ENCODE peak calls at places on chromosomes 13 and 19, in six cellular contexts. O, G, R, N, L and S are unnamed samples.

GRCh38 chr13:111158136-111158805 is 43.2 kb downstream of the ARHGEF7 start:
- DNase-seq in R (no peak), L (no peak), O (no peak), G (no peak), N (no peak), S (peak)

GRCh38 chr19:49282184-49282583 is 42.8 kb downstream of the SLC6A16 start:
- DNase-seq in G (no peak), R (no peak), L (no peak), O (no peak), N (no peak), S (no peak)

GRCh38 chr13:104597554-104598240 is 1531.5 kb upstream of the SLC10A2 start:
- DNase-seq in R (no peak), G (no peak), O (no peak), N (no peak), L (no peak), S (no peak)

GRCh38 chr19:41691268-41691970 is 3.3 kb upstream of the CEACAM7 start:
- DNase-seq in O (peak), G (no peak), L (no peak), R (peak), N (no peak), S (no peak)

GRCh38 chr13:106369091-106369490 is 166.4 kb downstream of the EFNB2 start:
- DNase-seq in G (no peak), R (no peak), N (no peak), O (no peak), L (no peak), S (no peak)

GRCh38 chr13:100734194-100734720 is 59.7 kb upstream of the TMTC4 start:
- DNase-seq in G (no peak), L (no peak), N (no peak), O (no peak), R (no peak), S (peak)

GRCh38 chr13:27556109-27556508 is 64.2 kb downstream of the LNX2 start:
- DNase-seq in R (no peak), N (no peak), L (no peak), G (no peak), O (no peak), S (no peak)

GRCh38 chr13:102845630-102846260 is at the start of gene ERCC5:
- DNase-seq in N (peak), G (peak), R (peak), L (peak), O (peak), S (peak)

GRCh38 chr19:58499021-58499927 is 12.5 kb downstream of the SLC27A5 start:
- DNase-seq in N (peak), L (peak), O (peak), R (peak), G (peak), S (peak)

GRCh38 chr19:58498316-58499020 is 13.3 kb downstream of the SLC27A5 start:
- DNase-seq in G (no peak), N (peak), L (no peak), O (no peak), R (no peak), S (no peak)

GRCh38 chr19:58497634-58498170 is 14.1 kb downstream of the SLC27A5 start:
- DNase-seq in G (no peak), O (no peak), L (no peak), N (no peak), R (no peak), S (no peak)

DNA sequence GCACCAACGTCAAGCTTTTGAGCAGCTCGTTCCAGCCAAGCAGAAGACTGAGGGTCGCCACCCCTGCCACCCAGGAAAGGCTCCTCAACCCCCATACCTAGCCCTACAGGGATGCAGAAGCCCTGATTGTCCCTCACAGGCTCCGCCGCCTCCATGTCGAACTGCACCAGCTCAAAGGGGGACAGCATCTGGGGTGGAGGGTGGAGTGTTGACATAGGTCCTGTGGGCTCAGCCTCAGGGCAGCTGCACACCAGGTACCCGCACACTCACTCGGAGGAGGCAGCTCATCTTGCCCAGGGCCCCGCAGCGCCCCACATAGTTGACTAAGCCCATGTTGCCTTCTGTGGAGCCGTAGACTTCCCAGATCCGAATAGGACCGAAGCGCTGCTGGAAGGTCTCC is 11.6 kb downstream of the SLC27A5 start:
- DNase-seq in G (no peak), L (no peak), R (no peak), N (no peak), O (no peak), S (no peak)
- TF ChIP-seq POLR2AphosphoS5 in G (no peak), L (no peak), R (no peak), N (no peak), O (no peak), S (no peak)

GRCh38 chr19:45347570-45348366 is 7.2 kb downstream of the KLC3 start:
- DNase-seq in N (no peak), O (no peak), L (no peak), G (no peak), R (peak), S (no peak)
- TF ChIP-seq POLR2AphosphoS5 in N (no peak), O (no peak), L (no peak), G (no peak), R (no peak), S (no peak)

GRCh38 chr19:38049105-38049649 is 142.2 kb downstream of the SIPA1L3 start:
- DNase-seq in O (peak), R (no peak), G (peak), L (no peak), N (no peak), S (no peak)
- TF ChIP-seq POLR2AphosphoS5 in O (no peak), R (no peak), G (peak), L (no peak), N (no peak), S (no peak)

GRCh38 chr19:18972301-18972831 is 31.3 kb upstream of the HOMER3 start:
- DNase-seq in G (no peak), N (no peak), L (no peak), O (no peak), R (no peak), S (no peak)

GRCh38 chr19:18964121-18964520 is 23.1 kb upstream of the HOMER3 start:
- DNase-seq in L (no peak), O (no peak), G (no peak), N (no peak), R (no peak), S (no peak)

GRCh38 chr19:18969953-18970659 is 29.1 kb upstream of the HOMER3 start:
- DNase-seq in L (no peak), N (no peak), G (no peak), R (no peak), O (no peak), S (no peak)

GRCh38 chr19:18966304-18966703 is 25.3 kb upstream of the HOMER3 start:
- DNase-seq in O (no peak), N (no peak), R (no peak), G (no peak), L (no peak), S (no peak)

DNA sequence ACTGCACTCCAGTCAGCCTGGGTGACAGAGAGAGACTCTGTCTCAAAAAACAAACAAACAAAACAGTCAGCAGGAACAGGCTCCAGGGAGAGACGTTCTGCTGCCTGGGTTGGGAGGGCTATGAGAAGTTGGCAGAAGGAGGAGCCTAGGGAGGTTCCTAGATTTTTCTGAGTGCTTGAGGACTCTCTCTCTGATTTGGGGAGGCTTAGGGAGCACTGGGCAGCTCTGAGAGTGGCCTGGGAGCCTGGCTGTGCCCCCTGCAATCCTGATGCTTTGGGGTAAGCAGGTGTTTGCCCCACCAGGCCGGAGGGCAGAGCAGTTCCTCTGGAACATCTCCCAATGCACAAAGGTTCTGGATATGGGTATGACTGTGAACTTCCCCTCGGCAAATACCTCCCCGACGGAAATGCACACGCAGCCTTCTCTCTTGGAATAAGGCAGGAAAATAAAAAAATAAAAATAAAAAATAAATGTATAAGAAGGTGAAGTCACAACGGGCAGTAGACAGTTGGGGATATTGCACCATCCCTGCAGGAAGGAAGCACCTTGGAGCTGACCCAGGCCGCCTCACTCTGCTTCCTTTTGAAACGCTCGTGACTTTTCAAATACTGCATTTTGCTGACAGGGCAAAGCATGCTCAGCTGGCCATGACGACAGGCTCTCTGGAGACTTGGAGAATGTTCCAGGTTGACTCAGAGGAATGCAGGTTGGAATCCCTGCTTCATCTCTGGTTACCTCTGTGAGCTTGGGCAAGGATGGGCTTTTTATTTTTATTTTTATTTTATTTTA is 26.5 kb upstream of the HOMER3 start:
- DNase-seq in N (peak), G (no peak), L (no peak), R (no peak), O (peak), S (peak)
- TF ChIP-seq POLR2AphosphoS5 in N (no peak), G (no peak), L (no peak), R (no peak), O (peak), S (peak)

DNA sequence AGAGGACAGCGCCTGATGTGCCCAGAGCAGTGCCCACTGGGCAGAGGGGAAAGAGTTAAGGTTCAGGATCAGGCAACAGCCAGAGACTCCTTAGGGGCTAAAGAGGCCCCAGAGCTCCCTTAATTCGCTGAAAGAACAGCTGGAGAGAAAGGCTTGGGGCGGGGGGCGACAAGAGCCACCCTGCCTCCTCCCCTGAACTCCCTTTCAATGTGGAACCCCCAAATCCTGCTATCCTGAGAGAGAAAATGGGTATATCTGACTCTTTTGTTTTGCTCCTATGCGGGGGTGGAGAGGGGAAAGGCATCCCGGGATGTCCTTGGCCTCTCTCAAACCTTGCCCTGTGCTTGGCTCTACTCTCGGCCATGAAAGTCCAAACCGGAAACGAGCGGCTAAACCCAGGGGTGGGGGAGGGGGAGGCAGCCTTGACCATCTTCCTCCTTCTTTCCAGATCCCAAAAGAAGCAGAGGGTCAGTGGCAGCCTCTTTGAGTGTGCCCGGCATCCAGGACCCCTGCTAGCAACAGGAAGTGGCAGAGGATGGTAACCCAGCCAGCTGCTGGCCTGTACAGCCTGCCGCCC is 4.7 kb downstream of the PRKACA start:
- DNase-seq in R (no peak), L (no peak), G (no peak), N (peak), O (no peak), S (no peak)
- TF ChIP-seq POLR2AphosphoS5 in R (no peak), L (no peak), G (no peak), N (no peak), O (no peak), S (no peak)

DNA sequence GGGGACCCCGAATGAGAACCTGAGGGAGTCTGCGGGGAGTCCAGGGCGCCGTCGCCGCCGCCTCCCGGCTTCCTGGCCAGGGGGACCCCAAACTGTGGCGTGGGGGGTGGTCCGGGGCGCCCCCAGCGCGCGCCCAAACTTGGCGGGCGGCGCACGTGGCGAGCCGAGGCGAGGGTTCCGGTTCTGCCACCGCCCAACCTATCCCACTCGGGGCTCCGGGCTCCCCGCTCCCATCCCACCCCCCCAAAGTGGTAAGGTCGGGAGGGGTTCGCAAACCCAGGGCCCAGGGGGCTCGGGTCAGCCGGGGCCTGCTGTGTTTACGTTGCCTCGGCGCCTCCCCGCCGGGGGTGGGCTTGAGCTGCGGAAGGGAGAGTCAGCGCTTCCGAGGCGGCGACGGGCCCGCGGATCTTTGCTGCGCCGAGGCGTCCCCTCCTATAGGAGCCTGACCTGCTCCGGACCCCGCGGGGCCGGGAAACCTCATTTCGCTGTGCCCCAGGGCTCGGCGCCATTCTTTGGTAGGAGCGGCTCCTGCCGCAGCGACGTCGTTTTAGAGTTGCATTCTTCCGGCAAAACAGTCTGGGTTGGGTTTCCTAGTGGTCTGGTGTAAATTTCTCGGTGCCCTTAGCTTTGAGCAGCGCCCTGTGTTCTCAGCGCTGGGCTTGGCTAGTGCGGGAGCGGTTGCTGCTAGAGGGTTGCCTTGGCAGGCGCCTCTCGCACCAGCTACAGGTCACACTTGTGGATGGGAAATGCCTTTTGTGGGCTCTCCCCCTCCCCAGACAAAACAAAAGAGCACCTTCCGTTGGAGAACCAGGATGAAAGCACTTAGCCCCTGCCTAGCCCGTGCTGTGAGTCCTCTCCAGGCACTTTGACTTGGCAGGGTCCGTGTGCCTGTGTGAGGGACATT is 1.2 kb downstream of the DAZAP1 start:
- DNase-seq in L (no peak), N (no peak), R (peak), G (no peak), O (peak), S (no peak)
- TF ChIP-seq POLR2AphosphoS5 in L (peak), N (no peak), R (no peak), G (no peak), O (no peak), S (no peak)

DNA sequence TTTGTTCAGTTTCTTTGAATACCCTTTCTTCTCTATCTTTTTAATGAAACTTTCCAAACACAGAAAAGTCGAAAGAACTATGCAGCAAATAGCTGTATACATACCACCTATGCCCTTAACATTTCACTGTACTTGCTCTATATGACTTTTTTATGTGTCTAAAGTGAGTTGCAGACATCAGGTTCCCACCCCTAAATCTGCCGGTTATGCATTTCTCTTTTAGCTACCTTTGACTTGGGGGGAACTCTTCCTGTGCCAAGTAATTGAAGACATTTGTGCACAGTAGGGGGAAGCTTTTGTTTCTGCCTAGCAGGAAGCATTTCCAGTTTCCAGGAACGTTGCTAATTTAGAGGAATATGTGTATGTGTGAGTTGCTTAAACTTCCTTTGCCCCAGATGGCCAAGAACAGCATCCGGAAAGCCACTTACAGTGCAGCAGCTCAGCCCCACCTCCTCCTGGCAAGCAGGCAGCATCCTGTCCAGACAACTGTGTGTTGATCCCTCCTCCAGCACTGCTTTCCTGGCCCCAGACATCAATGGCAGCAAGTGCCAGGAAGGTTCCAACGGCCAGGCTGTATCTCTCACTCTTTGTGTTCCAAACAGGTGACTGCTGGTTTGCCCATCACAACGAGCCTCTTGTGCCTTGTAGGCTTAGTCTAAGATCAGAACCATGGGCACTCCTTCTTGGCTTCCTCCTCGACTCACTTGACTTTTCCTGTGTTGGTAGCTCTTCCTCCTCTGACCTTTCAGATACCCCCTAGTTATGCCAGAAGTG is 14.7 kb upstream of the GRAMD1A start:
- DNase-seq in N (peak), O (peak), L (no peak), G (no peak), R (no peak), S (peak)
- TF ChIP-seq POLR2AphosphoS5 in N (no peak), O (peak), L (no peak), G (no peak), R (no peak), S (peak)

GRCh38 chr13:81293594-81294164 is 952.8 kb upstream of the SPRY2 start:
- DNase-seq in R (no peak), N (no peak), L (no peak), G (no peak), O (no peak), S (no peak)

DNA sequence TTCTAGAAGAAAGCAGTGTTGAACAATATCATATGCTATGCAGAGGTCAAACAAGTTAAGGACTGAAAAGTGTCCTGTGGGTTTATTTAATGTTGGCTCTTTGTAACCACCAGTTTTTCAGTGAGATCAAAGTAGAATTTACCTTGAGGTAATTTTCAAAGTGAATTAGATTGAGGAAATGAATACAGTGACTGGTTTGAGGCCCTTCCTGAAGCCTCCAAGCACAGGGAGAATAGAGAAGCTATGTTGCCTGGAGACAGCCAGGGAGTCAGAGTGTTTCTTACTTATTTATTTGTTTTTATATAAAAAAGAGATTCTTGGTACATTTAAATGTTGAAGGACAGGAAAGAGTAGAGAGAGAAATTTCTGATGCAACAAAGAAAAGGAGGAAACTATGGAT is 954.3 kb upstream of the SPRY2 start:
- DNase-seq in L (no peak), R (no peak), G (no peak), O (no peak), N (no peak), S (no peak)
- TF ChIP-seq POLR2AphosphoS5 in L (no peak), R (no peak), G (no peak), O (no peak), N (no peak), S (no peak)

DNA sequence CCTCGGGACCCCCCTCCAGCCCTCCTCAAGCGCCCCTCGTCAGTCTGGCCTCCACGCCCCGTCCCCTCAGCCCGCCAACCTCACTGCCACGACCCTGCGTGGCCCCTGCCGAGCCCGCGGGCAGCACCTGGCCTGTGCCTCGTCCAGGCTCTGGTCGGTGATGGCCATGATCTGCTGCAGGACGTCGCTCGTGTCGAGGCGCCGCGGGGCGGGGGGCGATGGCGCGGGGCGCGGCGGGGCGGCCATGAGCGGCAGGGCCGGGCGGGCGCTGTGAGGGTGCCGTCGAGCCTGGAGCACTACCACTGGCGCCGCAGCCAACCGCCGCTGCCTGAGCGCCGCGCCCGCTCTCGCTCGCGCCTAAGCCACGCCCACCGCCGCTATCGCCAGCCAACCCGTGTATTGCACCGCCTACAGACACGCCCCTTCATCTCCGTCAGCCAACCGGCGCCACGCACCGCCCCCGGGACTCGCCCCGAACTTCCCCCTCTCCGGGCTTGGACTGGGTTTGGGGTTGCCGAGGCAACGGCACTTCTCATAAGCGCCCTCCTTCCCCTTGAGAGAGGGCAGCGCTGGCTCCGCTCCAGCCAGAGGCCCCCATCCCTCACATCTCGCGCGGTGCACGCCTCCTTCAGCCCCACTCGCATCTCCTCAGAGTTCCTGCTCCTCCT is at the start of gene PBX4:
- DNase-seq in O (peak), N (peak), G (peak), R (peak), L (peak), S (peak)
- TF ChIP-seq POLR2AphosphoS5 in O (peak), N (no peak), G (no peak), R (no peak), L (peak), S (peak)

GRCh38 chr13:21067794-21068193 is 6.4 kb upstream of the LATS2 start:
- DNase-seq in O (no peak), G (no peak), N (no peak), L (no peak), R (no peak), S (no peak)
- TF ChIP-seq POLR2AphosphoS5 in O (no peak), G (no peak), N (no peak), L (no peak), R (no peak), S (no peak)